ENCODE peak calls at places on chromosomes 11 and 22, in four cellular contexts. J is kidney epithelial cell; M is body of pancreas; C is CD4-positive, alpha-beta T cell. H is an unnamed sample.

GRCh38 chr22:50734343-50734771 is 3.6 kb upstream of the ACR start:
- DNase-seq in J (no peak), C (no peak), M (peak; percentile 7), H (no peak)

GRCh38 chr22:21937821-21938070 is 14.9 kb downstream of the PPM1F start:
- DNase-seq in C (no peak), J (no peak), M (no peak), H (no peak)

GRCh38 chr11:106594751-106595351 is 423.4 kb downstream of the GUCY1A2 start:
- DNase-seq in C (no peak), M (no peak), J (no peak), H (no peak)

GRCh38 chr11:126999366-126999765 is 1.2 kb downstream of the KIRREL3 start:
- DNase-seq in M (no peak), J (no peak), C (no peak), H (no peak)

GRCh38 chr22:36349726-36350125 is 38.0 kb downstream of the MYH9 start:
- DNase-seq in C (no peak), J (no peak), M (no peak), H (no peak)

GRCh38 chr11:35814720-35815305 is 129.0 kb upstream of the LDLRAD3 start:
- DNase-seq in C (no peak), J (no peak), M (no peak), H (no peak)

GRCh38 chr11:2812371-2812991 is 73.1 kb downstream of the CDKN1C start:
- DNase-seq in J (no peak), C (no peak), M (peak; percentile 49), H (no peak)

GRCh38 chr11:133951484-133952198 is 5.1 kb downstream of the IGSF9B start:
- DNase-seq in C (no peak), M (no peak), J (no peak), H (no peak)

GRCh38 chr11:24348908-24349307 is 147.9 kb upstream of the LUZP2 start:
- DNase-seq in C (no peak), M (no peak), J (no peak), H (no peak)

GRCh38 chr11:131897247-131897646 is 526.8 kb downstream of the NTM start:
- DNase-seq in C (no peak), M (no peak), J (no peak), H (no peak)

GRCh38 chr22:46362221-46362933 is 26.9 kb downstream of the TRMU start:
- DNase-seq in M (no peak), J (no peak), C (no peak), H (no peak)

GRCh38 chr11:47997063-47998053 is 17.0 kb downstream of the PTPRJ start:
- DNase-seq in M (no peak), J (no peak), C (no peak), H (no peak)

GRCh38 chr22:40289991-40290459 is 56.3 kb upstream of the ADSL start:
- DNase-seq in C (peak; percentile 49), M (no peak), J (no peak), H (no peak)

GRCh38 chr11:135002236-135002635 is 590.2 kb upstream of the B3GAT1 start:
- DNase-seq in M (no peak), C (no peak), J (no peak), H (no peak)

GRCh38 chr11:18522388-18522787 is 4.4 kb downstream of the TSG101 start:
- DNase-seq in J (no peak), M (no peak), C (no peak), H (no peak)

GRCh38 chr11:109223441-109223840 is 198.5 kb upstream of the C11orf87 start:
- DNase-seq in J (no peak), C (no peak), M (no peak), H (no peak)

GRCh38 chr22:47032091-47032943 is 269.9 kb downstream of the TBC1D22A start:
- DNase-seq in M (peak; percentile 86), C (no peak), J (no peak), H (no peak)

GRCh38 chr11:113603277-113604059 is 102.6 kb downstream of the TMPRSS5 start:
- DNase-seq in J (no peak), M (no peak), C (no peak), H (no peak)

GRCh38 chr11:1659478-1659877 is 29.9 kb downstream of the KRTAP5-5 start:
- DNase-seq in C (no peak), J (no peak), M (no peak), H (no peak)

GRCh38 chr11:27972432-27973170 is 135.4 kb downstream of the KIF18A start:
- DNase-seq in J (peak; percentile 12), C (no peak), M (no peak), H (no peak)

GRCh38 chr11:96015911-96016565 is 92.1 kb upstream of the MTMR2 start:
- DNase-seq in C (no peak), M (no peak), J (no peak), H (no peak)

GRCh38 chr22:49599039-49599438 is 228.6 kb downstream of the BRD1 start:
- DNase-seq in J (no peak), C (no peak), M (no peak), H (no peak)

GRCh38 chr11:1326435-1327063 is 17.1 kb upstream of the TOLLIP start:
- DNase-seq in J (no peak), M (no peak), C (no peak), H (no peak)

GRCh38 chr11:12092714-12093113 is 17.7 kb upstream of the MICAL2 start:
- DNase-seq in M (no peak), C (no peak), J (no peak), H (no peak)

GRCh38 chr11:45142241-45142885 is 4.1 kb upstream of the PRDM11 start:
- DNase-seq in M (no peak), J (no peak), C (no peak), H (no peak)

DNA sequence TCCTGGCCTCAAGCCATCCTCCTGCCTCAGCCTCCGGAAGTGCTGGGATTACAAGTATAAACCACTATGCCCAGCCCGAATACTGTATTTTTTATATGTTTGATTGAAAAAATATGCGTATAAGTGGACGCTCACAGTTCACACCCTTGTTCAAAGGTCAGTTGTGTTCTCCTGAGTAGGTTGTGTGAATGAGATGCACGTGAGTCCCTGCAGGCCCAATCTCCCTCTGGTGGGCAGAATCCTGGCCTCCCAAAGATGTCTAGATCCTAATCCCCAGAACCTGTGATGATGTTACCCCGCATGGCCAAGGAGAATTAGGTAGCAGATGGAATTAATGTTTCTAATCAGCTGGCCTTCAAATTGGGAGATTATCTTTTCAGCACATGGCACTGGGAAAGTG is 41.9 kb downstream of the CTTN start:
- DNase-seq in J (no peak), C (no peak), M (no peak), H (no peak)
- TF ChIP-seq CTCF in J (no peak), C (no peak), M (no peak), H (no peak)

DNA sequence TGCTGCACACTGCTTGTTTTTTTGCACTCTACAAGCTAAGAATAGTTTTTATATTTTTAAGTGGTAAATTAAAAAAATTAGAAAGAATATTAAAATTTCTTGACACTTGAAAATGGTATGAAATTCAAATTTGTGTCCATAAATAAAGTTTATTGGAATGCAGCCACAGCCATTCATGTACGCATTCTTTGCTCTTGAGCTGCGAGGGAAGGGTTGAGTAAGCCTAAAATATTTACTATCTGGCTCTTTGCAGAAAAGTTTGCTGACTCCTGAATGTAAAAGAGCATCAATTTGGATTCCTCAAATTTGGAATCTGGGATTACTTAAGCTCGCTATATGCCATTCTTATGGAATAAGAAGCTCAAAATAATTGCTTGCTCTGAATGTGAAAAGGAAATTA is 3.4 kb upstream of the ADAMTS8 start:
- DNase-seq in C (no peak), M (no peak), J (no peak), H (no peak)
- TF ChIP-seq CTCF in C (peak; percentile 38), M (no peak), J (no peak), H (no peak)

GRCh38 chr11:115910379-115910778 is 406.2 kb upstream of the CADM1 start:
- DNase-seq in M (no peak), J (no peak), C (no peak), H (no peak)

GRCh38 chr11:115911656-115912055 is 407.4 kb upstream of the CADM1 start:
- DNase-seq in M (no peak), J (no peak), C (no peak), H (no peak)

GRCh38 chr11:115916596-115916995 is 412.4 kb upstream of the CADM1 start:
- DNase-seq in J (no peak), C (no peak), M (no peak), H (no peak)

DNA sequence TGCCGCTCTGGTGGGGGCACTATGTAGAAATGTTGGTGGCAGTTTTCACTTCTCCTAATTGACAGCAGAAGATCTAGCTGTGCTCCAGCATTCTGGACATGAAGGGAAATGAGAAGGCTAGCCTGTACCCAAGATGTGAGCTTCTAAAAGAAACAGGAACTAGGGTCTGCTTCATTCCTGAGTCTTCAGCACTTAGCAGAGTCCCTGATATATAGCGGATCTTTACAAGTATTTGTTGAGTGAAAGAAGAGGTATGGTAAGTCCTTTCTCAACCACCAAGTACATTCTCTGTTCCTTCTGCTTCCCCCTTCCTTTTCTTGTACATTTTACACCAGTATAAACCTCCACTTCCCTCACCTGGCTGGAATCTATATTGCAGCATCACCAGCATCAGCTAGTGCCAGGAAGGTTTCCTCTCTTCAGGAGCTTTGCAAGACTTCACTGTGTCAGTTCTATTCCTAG is 408.3 kb upstream of the CADM1 start:
- DNase-seq in M (no peak), J (no peak), C (no peak), H (no peak)
- TF ChIP-seq CTCF in M (peak; percentile 32), J (peak; percentile 42), C (no peak), H (peak; percentile 59)

DNA sequence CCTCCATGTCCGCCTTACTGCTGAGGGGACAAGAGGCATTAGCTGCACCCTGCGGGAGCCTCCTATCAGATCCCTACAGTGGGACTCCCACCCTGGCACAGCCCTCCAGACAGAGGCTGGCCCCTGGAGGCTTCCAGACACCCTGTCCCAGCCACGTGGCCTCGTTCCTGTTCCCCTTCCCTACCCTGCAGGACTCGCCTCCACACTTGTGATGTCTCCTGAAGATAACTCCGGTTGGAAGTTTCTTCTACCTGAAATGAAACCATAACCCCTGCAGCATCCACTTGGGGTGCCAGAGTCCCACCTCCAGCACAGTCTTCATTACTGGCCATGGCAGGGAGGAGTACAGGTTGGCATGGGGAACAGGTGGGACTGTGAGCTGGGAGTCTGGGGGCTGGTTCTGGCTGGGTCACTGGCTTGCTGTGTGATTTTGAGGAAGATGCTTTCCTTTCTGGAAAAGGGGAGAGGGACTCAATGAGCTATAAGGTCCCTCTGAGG is 4.9 kb upstream of the SH3BP1 start:
- DNase-seq in M (no peak), J (no peak), C (no peak), H (no peak)
- TF ChIP-seq CTCF in M (no peak), J (peak; percentile 34), C (peak; percentile 15), H (no peak)

GRCh38 chr11:66854231-66854661 is 2.6 kb upstream of the LRFN4 start:
- DNase-seq in J (no peak), C (no peak), M (no peak), H (no peak)

GRCh38 chr11:66853242-66854229 is 3.3 kb upstream of the LRFN4 start:
- DNase-seq in C (no peak), M (no peak), J (no peak), H (no peak)

GRCh38 chr11:66851698-66852465 is 5.0 kb upstream of the LRFN4 start:
- DNase-seq in M (no peak), J (no peak), C (no peak), H (no peak)

GRCh38 chr11:66851251-66851620 is 5.6 kb upstream of the LRFN4 start:
- DNase-seq in C (no peak), M (no peak), J (no peak), H (no peak)

GRCh38 chr11:66852466-66853241 is 4.2 kb upstream of the LRFN4 start:
- DNase-seq in M (no peak), J (no peak), C (no peak), H (no peak)
- TF ChIP-seq CTCF in M (no peak), J (no peak), C (no peak), H (no peak)

GRCh38 chr11:104795511-104796213 is 102.6 kb downstream of the CASP12 start:
- DNase-seq in C (no peak), M (no peak), J (no peak), H (no peak)

GRCh38 chr11:104798794-104799193 is 99.5 kb downstream of the CASP12 start:
- DNase-seq in C (no peak), M (no peak), J (no peak), H (no peak)

GRCh38 chr11:104792861-104793260 is 105.4 kb downstream of the CASP12 start:
- DNase-seq in J (no peak), C (no peak), M (no peak), H (no peak)
- TF ChIP-seq CTCF in J (no peak), C (no peak), M (no peak), H (no peak)